ENCODE peak calls at places on chromosomes 3 and 15, in nine cellular contexts. R, J, H, G, E, B, V, X and I are unnamed samples. For H3K9me3, the result is how much of the 10 kb centered on the place peaks cover.

GRCh38 chr3:122349171-122349570 is 24.1 kb downstream of the CSTA start:
- DNase-seq in R (no peak), J (no peak), H (no peak), G (no peak), E (no peak), B (no peak), V (no peak), X (no peak), I (no peak)

GRCh38 chr3:55601366-55602080 is 114.4 kb upstream of the WNT5A start:
- DNase-seq in R (no peak), J (no peak), H (no peak), G (no peak), E (no peak), B (no peak), V (no peak), X (no peak), I (no peak)

GRCh38 chr3:171258316-171258715 is 201.9 kb downstream of the TNIK start:
- DNase-seq in R (no peak), J (peak), H (no peak), G (no peak), E (no peak), B (no peak), V (no peak), X (no peak), I (peak)

GRCh38 chr15:38819343-38819858 is 254.8 kb upstream of the RASGRP1 start:
- DNase-seq in R (no peak), J (no peak), H (no peak), G (no peak), E (no peak), B (no peak), V (no peak), X (no peak), I (no peak)

GRCh38 chr3:94009612-94010011 is 18.8 kb downstream of the STX19 start:
- DNase-seq in R (no peak), J (no peak), H (no peak), G (no peak), E (no peak), B (no peak), V (no peak), X (no peak), I (no peak)

GRCh38 chr15:29622637-29623036 is 199.6 kb downstream of the TJP1 start:
- DNase-seq in R (no peak), J (no peak), H (peak), G (no peak), E (no peak), B (no peak), V (no peak), X (no peak), I (no peak)

GRCh38 chr3:29644956-29645661 is 364.2 kb downstream of the RBMS3 start:
- DNase-seq in R (no peak), J (no peak), H (no peak), G (no peak), E (no peak), B (no peak), V (no peak), X (no peak), I (no peak)

GRCh38 chr3:74575857-74576256 is 38.6 kb downstream of the CNTN3 start:
- DNase-seq in R (no peak), J (no peak), H (no peak), G (no peak), E (no peak), B (no peak), V (no peak), X (no peak), I (no peak)

GRCh38 chr3:126256256-126256655 is 75.9 kb upstream of the ALDH1L1 start:
- DNase-seq in R (no peak), J (no peak), H (no peak), G (no peak), E (no peak), B (no peak), V (peak), X (no peak), I (no peak)

GRCh38 chr3:99656606-99657005 is 18.2 kb downstream of the COL8A1 start:
- DNase-seq in R (no peak), J (no peak), H (no peak), G (no peak), E (no peak), B (no peak), V (peak), X (no peak), I (no peak)

GRCh38 chr3:177197934-177198484 is 727 bp upstream of the TBL1XR1 start:
- DNase-seq in R (no peak), J (no peak), H (no peak), G (no peak), E (no peak), B (no peak), V (no peak), X (no peak), I (no peak)

GRCh38 chr3:169811606-169812123 is 1.0 kb upstream of the LRRIQ4 start:
- DNase-seq in R (no peak), J (no peak), H (no peak), G (no peak), E (no peak), B (no peak), V (peak), X (no peak), I (peak)

GRCh38 chr15:89333011-89333860 is 1.4 kb downstream of the POLG start:
- DNase-seq in R (no peak), J (no peak), H (no peak), G (peak), E (no peak), B (no peak), V (no peak), X (no peak), I (no peak)

GRCh38 chr3:185630182-185630622 is 44.1 kb downstream of the SENP2 start:
- DNase-seq in R (no peak), J (peak), H (peak), G (peak), E (no peak), B (peak), V (peak), X (no peak), I (no peak)

GRCh38 chr3:116896116-116896515 is 186.5 kb downstream of the TUSC7 start:
- DNase-seq in R (no peak), J (no peak), H (no peak), G (no peak), E (no peak), B (no peak), V (no peak), X (no peak), I (peak)

GRCh38 chr15:66963710-66964109 is 101.7 kb upstream of the SMAD3 start:
- DNase-seq in R (no peak), J (no peak), H (no peak), G (no peak), E (no peak), B (no peak), V (no peak), X (no peak), I (no peak)

GRCh38 chr15:66961901-66962300 is 103.5 kb upstream of the SMAD3 start:
- DNase-seq in R (no peak), J (no peak), H (no peak), G (no peak), E (no peak), B (no peak), V (no peak), X (no peak), I (no peak)

GRCh38 chr15:66961407-66961884 is 104.0 kb upstream of the SMAD3 start:
- DNase-seq in R (no peak), J (no peak), H (no peak), G (no peak), E (no peak), B (no peak), V (peak), X (no peak), I (no peak)

GRCh38 chr15:66963084-66963483 is 102.3 kb upstream of the SMAD3 start:
- DNase-seq in R (no peak), J (no peak), H (no peak), G (no peak), E (no peak), B (no peak), V (no peak), X (no peak), I (no peak)

DNA sequence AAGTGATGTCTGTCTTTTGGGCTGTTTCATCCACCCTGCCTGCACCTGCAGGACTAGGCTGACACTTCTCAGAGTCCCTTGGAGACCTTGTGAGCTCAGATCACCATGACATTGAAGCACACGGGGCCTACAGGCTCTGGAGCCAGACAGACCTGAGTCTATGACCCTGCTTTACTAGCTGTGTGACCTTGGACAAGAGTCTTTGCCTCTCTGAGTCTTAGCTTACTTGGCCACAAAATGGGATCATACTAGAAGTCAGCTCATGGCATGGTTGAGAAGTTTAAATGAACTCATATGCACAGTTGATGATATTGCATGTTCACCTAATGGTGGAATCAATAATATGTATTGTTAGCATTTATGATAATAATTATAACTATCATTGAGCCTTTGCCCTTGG is 102.9 kb upstream of the SMAD3 start:
- DNase-seq in R (no peak), J (no peak), H (no peak), G (no peak), E (no peak), B (no peak), V (no peak), X (no peak), I (no peak)
- H3K9me3 ChIP-seq in R (under half), J (under half), H (under half), G (under half), E (under half), B (under half), V (under half), X (under half), I (under half)

GRCh38 chr3:65664927-65665326 is 373.8 kb downstream of the MAGI1 start:
- DNase-seq in R (no peak), J (no peak), H (no peak), G (no peak), E (no peak), B (no peak), V (no peak), X (no peak), I (no peak)

GRCh38 chr3:65665922-65666321 is 372.8 kb downstream of the MAGI1 start:
- DNase-seq in R (no peak), J (no peak), H (no peak), G (no peak), E (no peak), B (no peak), V (no peak), X (no peak), I (no peak)

GRCh38 chr3:65667963-65668362 is 370.8 kb downstream of the MAGI1 start:
- DNase-seq in R (no peak), J (no peak), H (no peak), G (no peak), E (no peak), B (no peak), V (no peak), X (no peak), I (no peak)

GRCh38 chr3:65664436-65664835 is 374.3 kb downstream of the MAGI1 start:
- DNase-seq in R (no peak), J (no peak), H (no peak), G (no peak), E (no peak), B (no peak), V (no peak), X (no peak), I (no peak)

DNA sequence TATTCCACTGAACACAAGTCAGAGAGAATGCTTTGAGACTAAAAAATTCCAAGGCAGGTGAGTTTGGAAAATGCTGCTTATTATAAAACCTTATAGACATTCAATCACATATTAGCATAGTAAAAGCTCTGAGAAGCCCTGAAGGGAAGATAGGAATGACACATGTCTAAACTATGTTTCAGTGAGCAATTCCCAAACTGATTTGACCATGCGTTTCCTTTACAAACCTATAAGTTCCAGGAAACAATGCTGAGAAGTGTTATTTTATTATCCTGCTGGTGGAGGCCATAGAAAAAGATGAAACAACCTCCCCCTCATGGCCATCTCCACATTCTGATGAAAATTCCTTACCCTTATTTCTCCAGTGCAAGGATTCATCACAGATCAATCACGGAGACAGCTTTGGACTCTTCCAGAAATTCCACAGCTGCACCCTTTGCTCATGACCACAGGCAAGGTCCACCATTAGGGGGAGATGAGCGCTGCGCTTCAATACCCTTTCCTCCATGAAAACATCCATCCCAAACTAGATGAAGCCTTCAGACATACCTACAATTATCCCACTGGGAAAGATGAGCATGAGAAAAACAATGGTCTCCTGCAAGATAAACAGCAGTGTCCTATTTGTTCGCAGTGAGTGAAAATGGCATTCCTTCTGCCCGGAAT is 372.2 kb downstream of the MAGI1 start:
- DNase-seq in R (no peak), J (no peak), H (no peak), G (no peak), E (no peak), B (no peak), V (no peak), X (no peak), I (no peak)
- TF ChIP-seq CTCF in R (peak), J (no peak), H (no peak), G (no peak), E (no peak), B (no peak), V (no peak), X (no peak), I (no peak)

GRCh38 chr3:139937674-139938279 is 2.8 kb downstream of the CLSTN2 start:
- DNase-seq in R (peak), J (peak), H (peak), G (peak), E (peak), B (peak), V (peak), X (no peak), I (no peak)
- H3K4me3 ChIP-seq in R (no peak), J (no peak), H (no peak), G (no peak), E (no peak), B (no peak), V (no peak), X (no peak), I (no peak)

GRCh38 chr3:58688563-58688962 is 22.0 kb upstream of the FAM3D start:
- DNase-seq in R (no peak), J (no peak), H (no peak), G (no peak), E (no peak), B (no peak), V (no peak), X (no peak), I (no peak)

GRCh38 chr3:58690490-58690889 is 23.9 kb upstream of the FAM3D start:
- DNase-seq in R (no peak), J (no peak), H (no peak), G (no peak), E (no peak), B (no peak), V (no peak), X (no peak), I (no peak)

GRCh38 chr3:58693929-58694850 is 27.6 kb upstream of the FAM3D start:
- DNase-seq in R (no peak), J (no peak), H (no peak), G (no peak), E (no peak), B (no peak), V (no peak), X (peak), I (no peak)

GRCh38 chr3:58692484-58692883 is 25.9 kb upstream of the FAM3D start:
- DNase-seq in R (no peak), J (no peak), H (no peak), G (no peak), E (no peak), B (no peak), V (no peak), X (no peak), I (no peak)

GRCh38 chr3:58691997-58692396 is 25.4 kb upstream of the FAM3D start:
- DNase-seq in R (no peak), J (no peak), H (no peak), G (no peak), E (no peak), B (no peak), V (peak), X (no peak), I (no peak)
- H3K9me3 ChIP-seq in R (under half), J (under half), H (under half), G (under half), E (under half), B (under half), V (under half), X (under half), I (under half)

DNA sequence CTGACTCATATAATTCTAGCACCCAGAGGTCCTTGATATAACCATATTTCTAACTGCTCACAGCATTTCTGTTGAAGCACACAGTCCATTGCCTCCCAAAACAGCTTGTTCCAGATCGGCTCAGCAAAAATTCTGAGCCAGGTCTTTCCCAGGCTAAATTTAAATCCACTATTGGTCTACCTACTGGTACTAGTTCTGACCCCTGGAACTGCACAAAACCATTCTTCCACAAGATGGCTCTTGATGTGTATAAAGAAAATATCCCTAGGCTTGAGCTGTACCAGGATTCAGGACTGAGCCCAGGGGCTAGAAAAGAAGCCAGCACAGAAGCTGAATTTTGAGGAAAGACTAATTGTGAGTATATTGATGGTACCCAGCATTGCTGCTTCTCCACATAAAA is 75.4 kb upstream of the ABHD17C start:
- DNase-seq in R (peak), J (no peak), H (no peak), G (no peak), E (no peak), B (no peak), V (peak), X (no peak), I (no peak)
- TF ChIP-seq CTCF in R (peak), J (no peak), H (no peak), G (peak), E (no peak), B (no peak), V (peak), X (no peak), I (peak)